ENCODE peak calls at places on chromosomes 2 and 18, in six cellular contexts. H is neural progenitor cell, A is GM23338, J is SK-N-SH, U is MM.1S, I is hepatocyte. N is an unnamed sample.

GRCh38 chr2:241321911-241322310 is 6.2 kb downstream of the SEPTIN2 start:
- DNase-seq in H (no peak), A (no peak), J (no peak), U (no peak), I (no peak), N (no peak)

GRCh38 chr2:160324161-160324768 is 124.2 kb upstream of the ITGB6 start:
- DNase-seq in H (peak; percentile 49), A (peak; percentile 61), J (peak; percentile 39), U (peak; percentile 50), I (peak; percentile 65), N (peak; percentile 49)

GRCh38 chr2:100820346-100821254 is 661 bp downstream of the NPAS2 start:
- DNase-seq in H (peak; percentile 39), A (peak; percentile 42), J (no peak), U (no peak), I (peak; percentile 27), N (no peak)

GRCh38 chr2:113965644-113966043 is 75.8 kb downstream of the ACTR3 start:
- DNase-seq in H (peak; percentile 62), A (peak; percentile 72), J (no peak), U (peak; percentile 42), I (peak; percentile 58), N (peak; percentile 79)

GRCh38 chr2:240526521-240526920 is 31.3 kb downstream of the ANKMY1 start:
- DNase-seq in H (no peak), A (no peak), J (no peak), U (no peak), I (no peak), N (no peak)

GRCh38 chr2:30282081-30282480 is 50.7 kb downstream of the LBH start:
- DNase-seq in H (no peak), A (no peak), J (no peak), U (no peak), I (no peak), N (peak; percentile 86)

GRCh38 chr2:127105656-127106456 is 1.1 kb downstream of the BIN1 start:
- DNase-seq in H (peak; percentile 73), A (peak; percentile 77), J (peak; percentile 80), U (no peak), I (peak; percentile 76), N (no peak)

GRCh38 chr2:198874502-198874858 is 583.3 kb downstream of the SATB2 start:
- DNase-seq in H (no peak), A (no peak), J (no peak), U (peak; percentile 31), I (no peak), N (no peak)

GRCh38 chr2:45285311-45285710 is 276.1 kb upstream of the SIX2 start:
- DNase-seq in H (no peak), A (no peak), J (no peak), U (no peak), I (no peak), N (no peak)

GRCh38 chr18:11005528-11005927 is 143.8 kb downstream of the PIEZO2 start:
- DNase-seq in H (peak; percentile 6), A (no peak), J (no peak), U (no peak), I (peak; percentile 89), N (no peak)

GRCh38 chr2:233656443-233656842 is 15.3 kb upstream of the UGT1A9 start:
- DNase-seq in H (no peak), A (no peak), J (no peak), U (no peak), I (no peak), N (no peak)

GRCh38 chr18:59795882-59796281 is 98.7 kb upstream of the CCBE1 start:
- DNase-seq in H (no peak), A (no peak), J (no peak), U (no peak), I (no peak), N (no peak)

GRCh38 chr2:240213226-240213475 is 72.7 kb upstream of the OTOS start:
- DNase-seq in H (no peak), A (no peak), J (no peak), U (no peak), I (no peak), N (no peak)

GRCh38 chr18:37873416-37873815 is 307.8 kb upstream of the CELF4 start:
- DNase-seq in H (no peak), A (peak; percentile 1), J (no peak), U (no peak), I (no peak), N (no peak)

GRCh38 chr2:173555833-173556232 is 201.2 kb downstream of the CDCA7 start:
- DNase-seq in H (no peak), A (no peak), J (no peak), U (peak; percentile 23), I (peak; percentile 39), N (no peak)

GRCh38 chr2:10285578-10286198 is 17.0 kb upstream of the HPCAL1 start:
- DNase-seq in H (no peak), A (no peak), J (peak; percentile 95), U (no peak), I (peak; percentile 46), N (no peak)

GRCh38 chr2:27714851-27715291 is 51.2 kb downstream of the SLC4A1AP start:
- DNase-seq in H (peak; percentile 19), A (peak; percentile 57), J (no peak), U (no peak), I (no peak), N (no peak)

GRCh38 chr2:159213296-159213695 is 73.2 kb downstream of the WDSUB1 start:
- DNase-seq in H (no peak), A (no peak), J (no peak), U (no peak), I (no peak), N (no peak)

GRCh38 chr2:23520256-23520655 is 135.3 kb downstream of the KLHL29 start:
- DNase-seq in H (no peak), A (peak; percentile 63), J (no peak), U (no peak), I (no peak), N (no peak)

GRCh38 chr2:98419977-98420725 is 24.5 kb upstream of the INPP4A start:
- DNase-seq in H (no peak), A (no peak), J (no peak), U (no peak), I (no peak), N (no peak)

GRCh38 chr2:197239434-197239833 is 71.1 kb downstream of the ANKRD44 start:
- DNase-seq in H (no peak), A (no peak), J (no peak), U (peak; percentile 70), I (no peak), N (no peak)

GRCh38 chr2:149766339-149766738 is 178.8 kb upstream of the MMADHC start:
- DNase-seq in H (no peak), A (no peak), J (no peak), U (no peak), I (no peak), N (no peak)

GRCh38 chr2:231781798-231782726 is 980 bp upstream of the PDE6D start:
- DNase-seq in H (no peak), A (peak; percentile 29), J (no peak), U (peak; percentile 37), I (peak; percentile 14), N (peak; percentile 60)

GRCh38 chr2:207505180-207505579 is 24.6 kb upstream of the CREB1 start:
- DNase-seq in H (peak; percentile 79), A (peak; percentile 52), J (no peak), U (no peak), I (no peak), N (no peak)

GRCh38 chr2:16744521-16744920 is 78.9 kb upstream of the CYRIA start:
- DNase-seq in H (no peak), A (no peak), J (no peak), U (no peak), I (no peak), N (no peak)

GRCh38 chr2:237909801-237910475 is 50.5 kb downstream of the RAMP1 start:
- DNase-seq in H (no peak), A (no peak), J (no peak), U (no peak), I (no peak), N (no peak)

GRCh38 chr2:10238991-10239485 is 63.7 kb upstream of the HPCAL1 start:
- DNase-seq in H (no peak), A (no peak), J (no peak), U (no peak), I (no peak), N (no peak)

GRCh38 chr18:62625019-62625418 is 90.3 kb upstream of the PHLPP1 start:
- DNase-seq in H (peak; percentile 29), A (no peak), J (no peak), U (no peak), I (peak; percentile 18), N (no peak)

DNA sequence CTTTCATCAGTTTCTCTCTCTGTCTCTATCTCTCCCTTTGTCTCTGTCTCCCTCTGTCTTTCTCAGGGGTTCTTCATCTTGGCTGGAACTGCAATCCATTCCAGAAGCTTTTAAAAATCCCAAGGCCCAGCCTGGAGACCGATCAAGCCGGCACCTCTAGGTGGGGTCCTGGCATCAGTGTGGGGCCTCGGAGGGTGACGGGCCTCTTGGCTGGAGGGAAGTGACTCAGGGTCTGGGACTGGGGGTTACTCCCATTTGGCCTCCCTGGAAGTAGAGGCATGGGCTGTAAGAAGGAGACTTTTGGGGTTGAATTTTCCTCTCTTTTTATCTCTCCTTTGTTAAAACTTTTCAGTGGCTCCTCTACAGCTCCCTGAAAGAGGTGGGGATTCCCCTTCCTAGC is 52.8 kb upstream of the OTOF start:
- DNase-seq in H (no peak), A (no peak), J (no peak), U (no peak), I (no peak), N (no peak)
- TF ChIP-seq CTCF in H (no peak), A (peak; percentile 9), J (peak; percentile 33), U (no peak), I (no peak), N (no peak)

GRCh38 chr2:136068828-136069227 is 49.1 kb downstream of the CXCR4 start:
- DNase-seq in H (no peak), A (no peak), J (no peak), U (no peak), I (no peak), N (peak; percentile 30)
- H2AFZ ChIP-seq in H (no peak overlapping the region), A (peak overlapping the region; percentile 78), J (no peak overlapping the region), U (no peak overlapping the region), I (no peak overlapping the region), N (peak overlapping the region; percentile 63)

GRCh38 chr2:49840428-49840975 is 686.2 kb upstream of the FSHR start:
- DNase-seq in H (no peak), A (no peak), J (no peak), U (no peak), I (no peak), N (no peak)

GRCh38 chr2:49837894-49838293 is 683.6 kb upstream of the FSHR start:
- DNase-seq in H (no peak), A (no peak), J (no peak), U (no peak), I (no peak), N (no peak)

GRCh38 chr2:49839818-49840217 is 685.5 kb upstream of the FSHR start:
- DNase-seq in H (no peak), A (no peak), J (no peak), U (no peak), I (no peak), N (no peak)

GRCh38 chr2:49843314-49843713 is 689.0 kb upstream of the FSHR start:
- DNase-seq in H (no peak), A (peak; percentile 28), J (no peak), U (no peak), I (no peak), N (no peak)
- TF ChIP-seq EZH2phosphoT487 in H (no peak), A (no peak), J (no peak), U (no peak), I (no peak), N (no peak)

DNA sequence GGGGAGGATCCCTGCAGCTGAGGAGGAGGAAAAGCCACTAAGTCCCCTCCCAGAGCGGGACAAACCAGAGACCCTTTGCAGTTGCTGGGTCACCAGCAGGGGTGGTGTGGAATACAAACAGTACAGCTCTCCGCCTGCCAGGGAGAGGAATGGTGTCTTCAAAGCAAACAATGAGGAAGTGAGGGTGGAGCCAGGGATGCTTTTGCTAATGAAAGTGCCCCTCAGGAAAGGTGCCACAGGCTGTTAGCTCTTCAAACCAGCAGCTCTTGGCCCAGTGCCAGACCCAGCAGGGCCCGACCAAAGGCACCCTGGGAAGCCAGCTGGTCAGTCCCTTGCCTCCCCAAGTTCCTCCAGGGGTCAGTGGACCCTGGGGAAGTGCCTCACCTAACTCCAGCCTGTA is 102.8 kb downstream of the HIBCH start:
- DNase-seq in H (peak; percentile 74), A (peak; percentile 74), J (peak; percentile 24), U (peak; percentile 71), I (peak; percentile 13), N (peak; percentile 33)
- TF ChIP-seq CTCF in H (peak; percentile 24), A (no peak), J (no peak), U (no peak), I (no peak), N (no peak)

N was measured in OCI-LY7.